ENCODE peak calls at places on chromosome 22, in eight cellular contexts. W is GM23248; C is CD8-positive, alpha-beta T cell; P is DND-41; S is ovary; O is PC-9; N is thoracic aorta; U is tibial nerve. D is an unnamed sample.
A peak's percentile ranks its signal among the peaks of the same experiment; 100 is the strongest.

GRCh38 chr22:48366591-48366990 is 1461.1 kb downstream of the BRD1 start:
- DNase-seq in W (no peak), C (no peak), P (no peak), S (no peak), O (no peak), N (no peak), U (no peak), D (no peak)

GRCh38 chr22:41531422-41531727 is 12.9 kb downstream of the POLR3H start:
- DNase-seq in W (no peak), C (no peak), P (no peak), S (no peak), O (no peak), N (no peak), U (no peak), D (no peak)

GRCh38 chr22:23501708-23502107 is 78.4 kb downstream of the IGLL1 start:
- DNase-seq in W (no peak), C (no peak), P (no peak), S (peak; percentile 18), O (no peak), N (no peak), U (no peak), D (no peak)

GRCh38 chr22:46734830-46735453 is 3.1 kb downstream of the CERK start:
- DNase-seq in W (no peak), C (peak; percentile 46), P (peak; percentile 27), S (no peak), O (no peak), N (no peak), U (no peak), D (peak; percentile 83)

GRCh38 chr22:21444701-21445436 is 22.3 kb upstream of the TMEM191C start:
- DNase-seq in W (no peak), C (no peak), P (no peak), S (peak; percentile 16), O (no peak), N (no peak), U (peak; percentile 6), D (no peak)

GRCh38 chr22:30838111-30838510 is 130.5 kb downstream of the MORC2 start:
- DNase-seq in W (no peak), C (no peak), P (no peak), S (no peak), O (no peak), N (no peak), U (no peak), D (no peak)

GRCh38 chr22:42785706-42786499 is 65.2 kb upstream of the A4GALT start:
- DNase-seq in W (no peak), C (no peak), P (no peak), S (no peak), O (no peak), N (no peak), U (no peak), D (no peak)

GRCh38 chr22:22122348-22123117 is 122.1 kb upstream of the VPREB1 start:
- DNase-seq in W (no peak), C (no peak), P (no peak), S (no peak), O (no peak), N (no peak), U (no peak), D (no peak)

GRCh38 chr22:43263645-43264514 is 76.9 kb upstream of the TTLL12 start:
- DNase-seq in W (peak; percentile 70), C (peak; percentile 76), P (peak; percentile 87), S (peak; percentile 85), O (peak; percentile 65), N (no peak), U (no peak), D (peak; percentile 76)

GRCh38 chr22:23823331-23823791 is 15.4 kb downstream of the DERL3 start:
- DNase-seq in W (no peak), C (no peak), P (no peak), S (peak; percentile 24), O (no peak), N (no peak), U (no peak), D (no peak)

GRCh38 chr22:23767303-23767672 is 484 bp downstream of the CHCHD10 start:
- DNase-seq in W (no peak), C (no peak), P (no peak), S (no peak), O (no peak), N (no peak), U (no peak), D (no peak)

GRCh38 chr22:35615156-35615555 is 2.0 kb downstream of the MB start:
- DNase-seq in W (peak; percentile 42), C (no peak), P (no peak), S (peak; percentile 28), O (no peak), N (no peak), U (no peak), D (no peak)

GRCh38 chr22:30221121-30221992 is 25.2 kb downstream of the LIF start:
- DNase-seq in W (no peak), C (peak; percentile 45), P (peak; percentile 98), S (no peak), O (no peak), N (no peak), U (no peak), D (peak; percentile 63)

GRCh38 chr22:30425616-30426394 is at the start of gene MTFP1:
- DNase-seq in W (peak; percentile 74), C (no peak), P (peak; percentile 72), S (peak; percentile 74), O (peak; percentile 60), N (no peak), U (no peak), D (peak; percentile 56)

GRCh38 chr22:46091277-46091977 is 58.9 kb upstream of the PPARA start:
- DNase-seq in W (no peak), C (no peak), P (no peak), S (no peak), O (no peak), N (no peak), U (no peak), D (no peak)

GRCh38 chr22:35777335-35777975 is 59.8 kb downstream of the APOL5 start:
- DNase-seq in W (peak; percentile 89), C (no peak), P (no peak), S (no peak), O (no peak), N (no peak), U (no peak), D (no peak)

GRCh38 chr22:36728505-36728904 is 25.0 kb upstream of the CACNG2 start:
- DNase-seq in W (no peak), C (no peak), P (no peak), S (no peak), O (no peak), N (no peak), U (no peak), D (no peak)

GRCh38 chr22:21624120-21624879 is 5.5 kb downstream of the YDJC start:
- DNase-seq in W (peak; percentile 62), C (no peak), P (peak; percentile 49), S (no peak), O (no peak), N (no peak), U (no peak), D (peak; percentile 21)

GRCh38 chr22:17483670-17484372 is 79.5 kb upstream of the SLC25A18 start:
- DNase-seq in W (no peak), C (no peak), P (no peak), S (no peak), O (no peak), N (no peak), U (no peak), D (no peak)

GRCh38 chr22:31857247-31857646 is 87.1 kb upstream of the YWHAH start:
- DNase-seq in W (no peak), C (no peak), P (no peak), S (no peak), O (no peak), N (no peak), U (no peak), D (no peak)

GRCh38 chr22:49783926-49784629 is 43.6 kb downstream of the BRD1 start:
- DNase-seq in W (no peak), C (no peak), P (no peak), S (no peak), O (no peak), N (no peak), U (no peak), D (no peak)

GRCh38 chr22:49785841-49786451 is 41.7 kb downstream of the BRD1 start:
- DNase-seq in W (no peak), C (no peak), P (no peak), S (no peak), O (no peak), N (no peak), U (no peak), D (no peak)

GRCh38 chr22:49783036-49783746 is 44.5 kb downstream of the BRD1 start:
- DNase-seq in W (no peak), C (no peak), P (no peak), S (no peak), O (no peak), N (no peak), U (no peak), D (no peak)

GRCh38 chr22:49784987-49785614 is 42.6 kb downstream of the BRD1 start:
- DNase-seq in W (no peak), C (no peak), P (no peak), S (no peak), O (no peak), N (no peak), U (no peak), D (no peak)

GRCh38 chr22:49784630-49784971 is 43.1 kb downstream of the BRD1 start:
- DNase-seq in W (no peak), C (no peak), P (no peak), S (no peak), O (no peak), N (no peak), U (no peak), D (no peak)
- H3K4me1 ChIP-seq in W (peaks cover 14% of the 10 kb centered on the region), C (peaks cover 18% of the 10 kb centered on the region), P (no peaks in the 10 kb centered on the region), S (peaks cover 29% of the 10 kb centered on the region), O (no peaks in the 10 kb centered on the region), N (peaks cover 16% of the 10 kb centered on the region), U (peaks cover 18% of the 10 kb centered on the region), D (peaks cover 25% of the 10 kb centered on the region)

DNA sequence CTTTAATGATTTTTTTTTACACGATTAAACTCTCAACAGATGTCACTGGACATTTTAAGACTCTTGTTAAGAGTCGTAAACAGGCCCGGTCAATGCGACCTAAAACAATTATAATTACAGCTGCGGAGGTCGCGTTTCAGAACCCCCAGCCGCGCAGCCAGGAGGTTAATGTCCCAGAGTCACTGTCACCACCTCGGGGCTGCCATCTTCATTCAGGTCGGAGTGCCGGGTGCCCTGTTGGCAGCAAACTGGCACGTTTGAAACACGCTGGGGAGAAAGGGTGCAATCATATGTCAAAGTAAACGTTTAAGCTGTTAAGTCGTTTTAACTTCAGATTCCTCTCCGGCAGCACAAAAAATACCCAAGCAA is 711 bp upstream of the PHF21B start:
- DNase-seq in W (no peak), C (no peak), P (peak; percentile 39), S (no peak), O (no peak), N (no peak), U (no peak), D (no peak)
- H3K4me3 ChIP-seq in W (peak overlapping the region; percentile 68), C (peak overlapping the region; percentile 1), P (peak overlapping the region; percentile 60), S (peak overlapping the region; percentile 46), O (peak overlapping the region; percentile 52), N (peak overlapping the region; percentile 65), U (peak overlapping the region; percentile 37), D (no peak overlapping the region)

GRCh38 chr22:33051960-33052839 is 6.0 kb downstream of the SYN3 start:
- DNase-seq in W (no peak), C (no peak), P (no peak), S (no peak), O (no peak), N (no peak), U (no peak), D (no peak)
- H3K4me1 ChIP-seq in W (no peaks in the 10 kb centered on the region), C (no peaks in the 10 kb centered on the region), P (no peaks in the 10 kb centered on the region), S (no peaks in the 10 kb centered on the region), O (no peaks in the 10 kb centered on the region), N (no peaks in the 10 kb centered on the region), U (no peaks in the 10 kb centered on the region), D (no peaks in the 10 kb centered on the region)

GRCh38 chr22:39518124-39518786 is 2.1 kb upstream of the ATF4 start:
- DNase-seq in W (peak; percentile 67), C (no peak), P (no peak), S (no peak), O (no peak), N (no peak), U (no peak), D (no peak)
- H3K4me3 ChIP-seq in W (peak overlapping the region; percentile 86), C (no peak overlapping the region), P (no peak overlapping the region), S (no peak overlapping the region), O (peak overlapping the region; percentile 97), N (no peak overlapping the region), U (no peak overlapping the region), D (no peak overlapping the region)